ENCODE peak calls at places on chromosomes 13 and 19, in four cellular contexts. H, V, W and M are unnamed samples.

GRCh38 chr13:100440756-100441421 is 147.7 kb downstream of the GGACT start:
- DNase-seq in H (no peak), V (no peak), W (no peak), M (peak; percentile 41)

GRCh38 chr19:41866284-41866683 is 6.2 kb downstream of the RPS19 start:
- DNase-seq in H (no peak), V (no peak), W (no peak), M (no peak)

GRCh38 chr13:68713394-68713793 is 1394.2 kb upstream of the ATXN8OS start:
- DNase-seq in H (no peak), V (peak; percentile 62), W (no peak), M (no peak)

GRCh38 chr13:73059460-73060250 is 850 bp downstream of the KLF5 start:
- DNase-seq in H (peak; percentile 39), V (no peak), W (no peak), M (peak; percentile 52)

GRCh38 chr13:30743319-30744055 is 8.1 kb downstream of the ALOX5AP start:
- DNase-seq in H (no peak), V (no peak), W (no peak), M (peak; percentile 10)

GRCh38 chr19:15672580-15673175 is at the start of gene CYP4F12:
- DNase-seq in H (peak; percentile 62), V (no peak), W (no peak), M (peak; percentile 76)

GRCh38 chr13:49563513-49563912 is 21.8 kb downstream of the RCBTB1 start:
- DNase-seq in H (no peak), V (no peak), W (no peak), M (no peak)

GRCh38 chr13:113445791-113446487 is 7.3 kb downstream of the ADPRHL1 start:
- DNase-seq in H (no peak), V (no peak), W (no peak), M (no peak)

GRCh38 chr13:98489446-98490194 is 87.3 kb downstream of the STK24 start:
- DNase-seq in H (no peak), V (no peak), W (no peak), M (no peak)

GRCh38 chr19:58519087-58519354 is 589 bp downstream of the ZBTB45 start:
- DNase-seq in H (peak; percentile 81), V (no peak), W (no peak), M (peak; percentile 73)

GRCh38 chr13:91748416-91749089 is 350.1 kb downstream of the GPC5 start:
- DNase-seq in H (no peak), V (no peak), W (no peak), M (no peak)
- TF ChIP-seq RAD21 in H (no peak), V (no peak), W (no peak), M (no peak)

DNA sequence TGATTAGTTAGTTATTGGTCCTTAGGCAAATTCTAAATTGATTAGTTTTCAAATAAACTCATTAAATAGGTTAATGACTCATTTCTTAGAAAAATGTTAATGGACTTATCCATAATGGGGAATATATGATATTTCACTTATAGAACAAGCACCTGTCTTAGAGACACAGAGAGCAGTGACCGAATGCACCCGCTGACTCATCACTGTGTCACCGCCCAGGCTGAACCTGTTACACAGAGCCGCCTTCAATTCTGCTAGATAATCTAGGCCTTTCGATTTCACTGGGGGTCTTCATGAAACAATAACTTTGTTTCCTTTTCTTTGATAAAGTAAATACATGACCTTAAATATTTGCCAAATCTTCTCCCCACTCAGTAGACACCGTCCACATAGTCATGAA is 13.1 kb downstream of the IRS2 start:
- DNase-seq in H (peak; percentile 27), V (no peak), W (no peak), M (no peak)
- TF ChIP-seq HDAC6 in H (no peak), V (no peak), W (no peak), M (no peak)

GRCh38 chr19:39467941-39468340 is 12.7 kb upstream of the TIMM50 start:
- DNase-seq in H (no peak), V (no peak), W (no peak), M (no peak)
- TF ChIP-seq RAD21 in H (no peak), V (no peak), W (no peak), M (no peak)

DNA sequence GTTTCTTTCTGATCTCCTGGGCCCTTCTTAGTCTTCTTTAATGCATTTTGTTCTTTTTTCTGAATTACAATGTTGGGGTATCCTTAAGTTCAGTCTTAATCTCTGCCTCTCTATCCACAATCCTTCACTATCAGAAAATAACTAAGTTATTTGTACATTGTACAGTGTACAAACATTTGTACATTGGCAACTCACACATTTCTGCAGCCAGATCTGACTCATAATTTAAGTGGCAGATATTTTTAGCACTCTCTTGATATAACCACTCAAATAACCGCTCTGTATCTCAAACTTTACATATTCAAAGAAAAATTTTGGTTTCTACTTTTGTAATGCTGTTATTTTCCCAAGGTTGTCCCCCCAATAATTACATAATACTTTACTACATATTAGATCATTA is 691.1 kb upstream of the SPRY2 start:
- DNase-seq in H (no peak), V (no peak), W (no peak), M (no peak)
- TF ChIP-seq HDAC6 in H (no peak), V (no peak), W (no peak), M (no peak)